ENCODE peak calls at places on chromosomes 4 and X, in five cellular contexts. I, Y, J, B and S are unnamed samples.
A peak's percentile ranks its signal among the peaks of the same experiment; 100 is the strongest.

GRCh38 chrX:24838624-24839023 is 144.9 kb downstream of the POLA1 start:
- DNase-seq in I (peak; percentile 23), Y (peak; percentile 27), J (peak; percentile 4), B (peak; percentile 21), S (peak; percentile 62)

GRCh38 chr4:74632634-74633033 is 161.7 kb downstream of the BTC start:
- DNase-seq in I (peak; percentile 98), Y (peak; percentile 74), J (no peak), B (peak; percentile 100), S (peak; percentile 99)

GRCh38 chr4:15547392-15547791 is 77.7 kb downstream of the CC2D2A start:
- DNase-seq in I (no peak), Y (peak; percentile 42), J (no peak), B (no peak), S (no peak)

GRCh38 chrX:114580336-114580735 is 3.5 kb upstream of the HTR2C start:
- DNase-seq in I (no peak), Y (no peak), J (peak; percentile 46), B (no peak), S (no peak)

GRCh38 chr4:18020145-18020670 is 1.3 kb downstream of the LCORL start:
- DNase-seq in I (peak; percentile 9), Y (peak; percentile 22), J (peak; percentile 17), B (no peak), S (peak; percentile 15)

GRCh38 chr4:76665139-76665538 is 230.1 kb downstream of the SHROOM3 start:
- DNase-seq in I (peak; percentile 82), Y (no peak), J (no peak), B (peak; percentile 99), S (no peak)

GRCh38 chr4:154757713-154758112 is 13.9 kb downstream of the LRAT start:
- DNase-seq in I (no peak), Y (no peak), J (no peak), B (no peak), S (no peak)

GRCh38 chr4:144504853-144505252 is 141.1 kb upstream of the HHIP start:
- DNase-seq in I (peak; percentile 31), Y (no peak), J (no peak), B (no peak), S (no peak)

GRCh38 chr4:151786158-151786495 is 25.3 kb upstream of the GATB start:
- DNase-seq in I (no peak), Y (no peak), J (no peak), B (no peak), S (no peak)

GRCh38 chr4:108700358-108700757 is 50.0 kb downstream of the OSTC start:
- DNase-seq in I (peak; percentile 88), Y (no peak), J (no peak), B (no peak), S (peak; percentile 49)

GRCh38 chrX:73987166-73987565 is 316.8 kb upstream of the ZCCHC13 start:
- DNase-seq in I (no peak), Y (no peak), J (no peak), B (no peak), S (no peak)

GRCh38 chr4:56531149-56531770 is 25.7 kb downstream of the ARL9 start:
- DNase-seq in I (no peak), Y (no peak), J (no peak), B (no peak), S (no peak)

GRCh38 chrX:34562006-34562405 is 95.1 kb downstream of the TMEM47 start:
- DNase-seq in I (peak; percentile 1), Y (no peak), J (no peak), B (peak; percentile 26), S (no peak)

GRCh38 chr4:10589808-10590207 is 94.8 kb downstream of the CLNK start:
- DNase-seq in I (no peak), Y (peak; percentile 18), J (no peak), B (no peak), S (peak; percentile 54)

GRCh38 chrX:48461830-48462229 is 8.2 kb downstream of the SLC38A5 start:
- DNase-seq in I (no peak), Y (no peak), J (no peak), B (peak; percentile 87), S (no peak)

GRCh38 chrX:114930227-114930626 is 87.2 kb downstream of the IL13RA2 start:
- DNase-seq in I (no peak), Y (no peak), J (no peak), B (peak; percentile 35), S (no peak)

GRCh38 chr4:102343964-102344519 is 1.2 kb downstream of the SLC39A8 start:
- DNase-seq in I (peak; percentile 7), Y (no peak), J (peak; percentile 13), B (peak; percentile 70), S (no peak)

GRCh38 chr4:184620208-184620867 is 28.9 kb downstream of the CASP3 start:
- DNase-seq in I (no peak), Y (no peak), J (no peak), B (no peak), S (no peak)

GRCh38 chrX:75303795-75304194 is 29.9 kb downstream of the UPRT start:
- DNase-seq in I (peak; percentile 89), Y (no peak), J (no peak), B (no peak), S (peak; percentile 76)

GRCh38 chr4:7772708-7773385 is 166.8 kb downstream of the AFAP1 start:
- DNase-seq in I (no peak), Y (no peak), J (peak; percentile 85), B (no peak), S (no peak)

GRCh38 chr4:123397276-123398150 is 918 bp downstream of the SPRY1 start:
- DNase-seq in I (peak; percentile 45), Y (peak; percentile 45), J (peak; percentile 79), B (peak; percentile 63), S (peak; percentile 58)

GRCh38 chr4:146520894-146521542 is 722 bp downstream of the SLC10A7 start:
- DNase-seq in I (peak; percentile 81), Y (peak; percentile 30), J (peak; percentile 6), B (peak; percentile 65), S (peak; percentile 80)

GRCh38 chr4:118254368-118254767 is 98.4 kb downstream of the PRSS12 start:
- DNase-seq in I (no peak), Y (no peak), J (no peak), B (no peak), S (no peak)

GRCh38 chr4:187059031-187059430 is 335.4 kb upstream of the FAT1 start:
- DNase-seq in I (no peak), Y (no peak), J (no peak), B (no peak), S (no peak)

GRCh38 chr4:184359905-184360304 is 114.4 kb downstream of the IRF2 start:
- DNase-seq in I (no peak), Y (no peak), J (no peak), B (no peak), S (peak; percentile 68)

GRCh38 chr4:155545456-155545855 is 121.2 kb upstream of the GUCY1A1 start:
- DNase-seq in I (no peak), Y (no peak), J (no peak), B (no peak), S (no peak)

GRCh38 chr4:41203169-41203568 is 11.2 kb downstream of the APBB2 start:
- DNase-seq in I (peak; percentile 62), Y (no peak), J (no peak), B (no peak), S (peak; percentile 72)

GRCh38 chr4:46648088-46648744 is 258.3 kb upstream of the GABRA2 start:
- DNase-seq in I (peak; percentile 1), Y (no peak), J (peak; percentile 35), B (peak; percentile 29), S (peak; percentile 82)

DNA sequence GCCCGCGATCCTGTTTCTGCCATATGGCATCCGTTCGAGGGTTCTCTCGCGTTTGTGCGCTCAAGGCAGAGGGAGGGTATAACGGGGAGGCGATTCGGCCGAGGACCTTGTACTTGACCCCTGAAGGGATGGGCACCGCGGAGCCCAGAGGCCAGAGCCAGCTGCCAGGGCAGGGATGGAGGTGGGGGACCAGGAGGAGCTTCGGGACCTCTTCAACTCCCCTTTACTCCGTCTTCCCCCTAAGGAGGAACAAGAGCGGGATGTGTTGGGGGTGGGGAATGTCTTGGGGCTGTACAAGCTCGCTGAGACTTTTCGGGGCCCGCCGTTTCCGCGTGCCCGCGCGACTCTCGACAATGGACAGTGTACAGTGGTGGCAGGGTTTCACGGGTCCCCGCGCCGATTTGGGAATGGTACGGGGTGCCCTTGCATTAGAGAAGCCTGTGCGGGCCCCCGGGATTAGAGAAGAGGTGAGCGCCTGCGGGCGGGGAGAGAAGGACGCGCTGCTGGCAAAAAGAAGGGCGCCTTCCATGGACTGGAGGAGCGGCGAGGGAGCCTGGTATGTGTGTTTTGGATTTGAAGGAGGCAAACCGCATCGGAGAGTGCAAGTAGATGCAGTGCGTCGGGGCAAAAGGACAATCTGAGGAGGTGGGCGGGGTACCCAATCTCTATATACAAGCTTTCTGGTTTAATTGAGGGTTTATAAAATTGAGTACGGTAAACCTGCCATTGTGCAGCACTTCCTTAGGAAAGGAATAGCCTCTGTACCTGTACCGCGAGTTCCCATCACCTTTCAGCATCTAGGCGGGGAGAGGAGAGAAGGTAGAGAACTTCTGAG is 841 bp downstream of the UGT8 start:
- DNase-seq in I (peak; percentile 12), Y (no peak), J (peak; percentile 70), B (no peak), S (no peak)
- H3K4me3 ChIP-seq in I (peak overlapping the region; percentile 35), Y (no peak overlapping the region), J (peak overlapping the region; percentile 88), B (peak overlapping the region; percentile 26), S (peak overlapping the region; percentile 17)

GRCh38 chr4:80126435-80126834 is 53.4 kb upstream of the ANTXR2 start:
- DNase-seq in I (no peak), Y (no peak), J (no peak), B (no peak), S (no peak)
- H3K4me3 ChIP-seq in I (no peak overlapping the region), Y (no peak overlapping the region), J (no peak overlapping the region), B (no peak overlapping the region), S (no peak overlapping the region)

DNA sequence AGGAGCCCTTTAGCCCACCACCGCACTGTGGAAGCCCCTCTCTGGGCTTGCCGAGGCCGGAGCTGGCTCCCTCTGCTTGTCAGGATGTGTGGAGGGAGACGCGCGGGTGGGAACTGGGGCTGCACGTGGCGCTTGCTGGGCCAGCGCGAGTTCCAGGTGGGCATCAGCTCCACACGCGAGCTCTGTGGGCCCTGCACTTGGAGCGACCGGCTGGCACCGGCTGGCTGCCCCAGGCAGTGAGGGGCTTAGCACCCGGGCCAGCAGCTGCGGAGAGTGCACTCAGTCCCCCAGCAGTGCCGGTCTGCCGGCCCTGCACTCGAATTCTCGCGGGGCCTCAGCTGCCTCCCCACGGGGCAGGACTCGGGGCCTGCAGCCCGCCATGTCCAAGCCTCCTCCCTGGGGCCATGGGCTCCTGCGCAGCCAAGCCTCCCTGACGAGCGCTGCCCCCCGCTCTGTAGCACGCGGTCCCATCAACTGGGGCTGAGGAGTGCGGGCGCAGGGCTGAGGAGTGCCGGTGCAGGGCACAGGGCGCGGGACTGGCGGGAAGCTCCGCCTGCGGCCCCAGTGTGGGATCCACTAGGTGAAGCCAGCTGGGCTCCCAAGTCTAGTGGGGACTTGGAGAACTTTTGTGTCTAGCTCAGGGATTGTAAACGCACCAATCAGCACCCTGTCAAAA is 93.6 kb downstream of the DTHD1 start:
- DNase-seq in I (no peak), Y (no peak), J (no peak), B (no peak), S (no peak)
- H3K4me3 ChIP-seq in I (no peak overlapping the region), Y (no peak overlapping the region), J (no peak overlapping the region), B (no peak overlapping the region), S (no peak overlapping the region)

GRCh38 chr4:95547708-95548471 is 883 bp downstream of the UNC5C start:
- DNase-seq in I (peak; percentile 55), Y (no peak), J (peak; percentile 42), B (no peak), S (peak; percentile 34)

GRCh38 chr4:95549246-95550138 is 719 bp upstream of the UNC5C start:
- DNase-seq in I (peak; percentile 62), Y (no peak), J (peak; percentile 57), B (no peak), S (peak; percentile 53)

GRCh38 chr4:95546866-95547707 is 1.7 kb downstream of the UNC5C start:
- DNase-seq in I (peak; percentile 31), Y (no peak), J (peak; percentile 26), B (no peak), S (peak; percentile 7)

GRCh38 chr4:95550566-95550965 is 1.8 kb upstream of the UNC5C start:
- DNase-seq in I (no peak), Y (no peak), J (no peak), B (no peak), S (no peak)

GRCh38 chr4:95548738-95549245 is at the start of gene UNC5C:
- DNase-seq in I (peak; percentile 84), Y (no peak), J (peak; percentile 68), B (no peak), S (peak; percentile 38)
- H3K4me3 ChIP-seq in I (peak within 1 kb of the TSS; percentile 65), Y (no peak within 1 kb of the TSS), J (peak within 1 kb of the TSS; percentile 72), B (peak within 1 kb of the TSS; percentile 30), S (peak within 1 kb of the TSS; percentile 65)